ENCODE peak calls at places on chromosomes 13 and 19, in four cellular contexts. Z is IMR-90, I is H9, M is H1. N is an unnamed sample.

GRCh38 chr13:66831317-66831716 is 398.8 kb downstream of the PCDH9 start:
- DNase-seq in Z (no peak), M (no peak), I (no peak), N (no peak)

GRCh38 chr13:99654076-99654475 is 152.8 kb downstream of the TM9SF2 start:
- DNase-seq in I (no peak), M (no peak), Z (no peak), N (no peak)

GRCh38 chr19:41928221-41928683 is at the start of gene ERFL:
- DNase-seq in Z (no peak), I (no peak), M (no peak), N (no peak)

GRCh38 chr19:38263696-38264485 is 482 bp upstream of the SPINT2 start:
- DNase-seq in Z (peak; percentile 45), I (peak; percentile 97), M (no peak), N (peak; percentile 96)

GRCh38 chr13:66405908-66406802 is 824.0 kb downstream of the PCDH9 start:
- DNase-seq in I (no peak), M (no peak), Z (peak; percentile 65), N (no peak)

GRCh38 chr19:46717716-46718143 is 816 bp upstream of the PRKD2 start:
- DNase-seq in I (no peak), Z (no peak), M (peak; percentile 58), N (no peak)

GRCh38 chr19:23065306-23065705 is 51.5 kb upstream of the ZNF730 start:
- DNase-seq in M (no peak), Z (no peak), I (no peak), N (no peak)

GRCh38 chr19:41784337-41785239 is 11.8 kb upstream of the CEACAM3 start:
- DNase-seq in M (no peak), Z (no peak), I (no peak), N (no peak)

GRCh38 chr13:71912524-71912923 is 45.5 kb upstream of the DACH1 start:
- DNase-seq in Z (peak; percentile 1), M (no peak), I (no peak), N (no peak)

GRCh38 chr19:55473613-55474012 is 2.8 kb upstream of the ZNF628 start:
- DNase-seq in I (no peak), Z (no peak), M (no peak), N (peak; percentile 18)

GRCh38 chr13:48006396-48006795 is 5.3 kb upstream of the SUCLA2 start:
- DNase-seq in I (no peak), Z (no peak), M (no peak), N (no peak)

GRCh38 chr13:55652657-55653056 is 1488.1 kb upstream of the PRR20A start:
- DNase-seq in Z (no peak), I (peak; percentile 62), M (no peak), N (peak; percentile 36)

GRCh38 chr19:35262101-35262761 is 6.5 kb upstream of the USF2 start:
- DNase-seq in Z (no peak), I (peak; percentile 23), M (no peak), N (no peak)

GRCh38 chr19:752652-753517 is 2.0 kb downstream of the MISP start:
- DNase-seq in M (no peak), I (no peak), Z (peak; percentile 90), N (no peak)

GRCh38 chr19:15428956-15429824 is 10.4 kb upstream of the AKAP8L start:
- DNase-seq in I (no peak), M (no peak), Z (no peak), N (no peak)

GRCh38 chr13:24096659-24097058 is 63.9 kb upstream of the SPATA13 start:
- DNase-seq in M (no peak), Z (no peak), I (no peak), N (no peak)

GRCh38 chr13:33353210-33353609 is 67.7 kb upstream of the STARD13 start:
- DNase-seq in M (no peak), Z (no peak), I (no peak), N (no peak)

GRCh38 chr19:35991731-35992450 is 3.1 kb upstream of the SDHAF1 start:
- DNase-seq in M (no peak), Z (no peak), I (no peak), N (no peak)

GRCh38 chr19:14979498-14980255 is at the start of gene SLC1A6:
- DNase-seq in I (peak; percentile 79), Z (no peak), M (peak; percentile 79), N (peak; percentile 65)

GRCh38 chr19:17522988-17523872 is 11.8 kb downstream of the PGLS start:
- DNase-seq in I (no peak), M (no peak), Z (no peak), N (no peak)

GRCh38 chr13:65656740-65657329 is 1573.3 kb downstream of the PCDH9 start:
- DNase-seq in I (no peak), Z (peak; percentile 30), M (no peak), N (no peak)

GRCh38 chr13:101875717-101876393 is 423.4 kb downstream of the ITGBL1 start:
- DNase-seq in M (no peak), I (no peak), Z (peak; percentile 55), N (peak; percentile 36)

GRCh38 chr19:33670398-33670797 is 48.6 kb downstream of the CHST8 start:
- DNase-seq in I (no peak), M (no peak), Z (no peak), N (no peak)

GRCh38 chr19:15722956-15723355 is 4.9 kb upstream of the OR10H2 start:
- DNase-seq in Z (no peak), M (no peak), I (no peak), N (no peak)

GRCh38 chr13:94122300-94122699 is 357.2 kb downstream of the DCT start:
- DNase-seq in Z (no peak), M (no peak), I (no peak), N (no peak)

GRCh38 chr19:15672580-15673175 is at the start of gene CYP4F12:
- DNase-seq in I (no peak), Z (no peak), M (no peak), N (no peak)

GRCh38 chr13:78121459-78122348 is 203.1 kb upstream of the EDNRB start:
- DNase-seq in Z (peak; percentile 70), I (no peak), M (peak; percentile 50), N (peak; percentile 81)

GRCh38 chr13:99671746-99672145 is 170.5 kb downstream of the TM9SF2 start:
- DNase-seq in M (peak; percentile 41), I (no peak), Z (no peak), N (no peak)

GRCh38 chr19:18464646-18465045 is 26.7 kb upstream of the ISYNA1 start:
- DNase-seq in I (no peak), M (no peak), Z (peak; percentile 97), N (no peak)

GRCh38 chr13:71871180-71871754 is 4.3 kb upstream of the DACH1 start:
- DNase-seq in M (no peak), Z (no peak), I (no peak), N (no peak)

DNA sequence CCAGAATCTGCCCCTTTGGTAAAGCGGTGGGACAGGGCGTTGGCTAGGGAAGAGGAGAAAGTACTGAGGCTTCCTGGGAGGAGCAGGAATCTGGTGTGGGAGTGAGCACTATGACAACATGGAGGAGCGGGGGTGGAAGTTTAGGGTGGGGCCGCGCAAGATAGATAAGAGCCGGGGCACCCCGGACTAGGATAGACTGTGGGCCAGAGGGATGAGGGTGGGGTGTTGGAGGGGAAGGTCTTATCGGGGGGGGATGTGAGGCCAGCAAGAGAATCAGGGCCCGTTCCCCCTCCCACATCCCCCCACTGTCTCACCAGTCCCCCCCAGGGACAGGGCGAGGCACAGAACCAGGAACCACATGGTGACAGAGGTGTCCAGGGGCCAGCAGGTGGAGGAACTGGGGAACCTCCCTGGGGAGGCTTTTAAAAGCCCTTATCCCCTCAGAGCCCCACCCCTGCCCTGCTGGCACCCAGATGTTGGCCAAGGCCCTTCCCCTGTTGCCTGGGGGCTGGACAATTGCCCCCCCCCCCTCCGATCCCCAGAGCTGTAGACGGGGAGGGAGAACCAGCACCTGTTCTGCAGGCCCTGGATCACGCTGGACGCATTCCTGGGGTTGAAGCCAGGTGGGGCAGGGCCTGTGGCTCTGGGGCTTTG is at the start of gene KLK1:
- DNase-seq in I (no peak), Z (no peak), M (no peak), N (no peak)
- H3K56ac ChIP-seq in I (no peak within 1 kb of the TSS), Z (no peak within 1 kb of the TSS), M (no peak within 1 kb of the TSS), N (no peak within 1 kb of the TSS)

GRCh38 chr19:2359992-2360875 is at the start of gene TMPRSS9:
- DNase-seq in M (no peak), Z (no peak), I (no peak), N (no peak)

GRCh38 chr19:2361259-2362038 is 1.4 kb downstream of the TMPRSS9 start:
- DNase-seq in I (no peak), M (no peak), Z (no peak), N (no peak)

GRCh38 chr19:2362970-2363300 is 2.9 kb downstream of the TMPRSS9 start:
- DNase-seq in Z (no peak), M (no peak), I (no peak), N (no peak)

GRCh38 chr19:2362039-2362969 is 2.2 kb downstream of the TMPRSS9 start:
- DNase-seq in M (no peak), I (no peak), Z (no peak), N (no peak)

GRCh38 chr19:2360876-2361232 is 789 bp downstream of the TMPRSS9 start:
- DNase-seq in M (no peak), Z (no peak), I (no peak), N (no peak)
- H3K23ac ChIP-seq in M (no peak overlapping the region), Z (no peak overlapping the region), I (no peak overlapping the region), N (peak overlapping the region; percentile 6)

GRCh38 chr13:112802808-112803207 is 113.0 kb downstream of the ATP11A start:
- DNase-seq in M (no peak), I (no peak), Z (no peak), N (no peak)
- H3K56ac ChIP-seq in M (no peak overlapping the region), I (no peak overlapping the region), Z (no peak overlapping the region), N (no peak overlapping the region)

DNA sequence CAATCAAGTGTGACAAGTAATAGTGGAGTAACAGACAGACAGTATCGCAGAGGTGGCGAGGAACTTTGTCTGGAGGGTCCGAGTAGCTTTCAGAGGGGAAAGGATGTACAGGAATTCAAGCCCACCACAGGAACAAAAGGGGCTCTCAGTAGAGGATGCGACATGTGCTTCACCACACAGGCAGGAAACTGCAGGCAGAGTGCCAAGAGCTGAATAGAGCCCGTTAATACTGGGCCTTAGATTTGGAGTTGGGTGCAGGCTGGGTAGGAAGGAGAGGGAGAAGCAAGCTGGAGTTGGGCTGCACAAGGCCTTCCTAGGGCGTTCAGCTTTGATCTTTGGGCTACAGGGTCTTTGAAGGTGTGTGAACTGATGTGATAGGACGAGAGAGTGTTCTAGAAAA is 1.2 kb downstream of the CCDC70 start:
- DNase-seq in Z (no peak), I (no peak), M (no peak), N (no peak)
- H3K23ac ChIP-seq in Z (no peak overlapping the region), I (no peak overlapping the region), M (no peak overlapping the region), N (no peak overlapping the region)

DNA sequence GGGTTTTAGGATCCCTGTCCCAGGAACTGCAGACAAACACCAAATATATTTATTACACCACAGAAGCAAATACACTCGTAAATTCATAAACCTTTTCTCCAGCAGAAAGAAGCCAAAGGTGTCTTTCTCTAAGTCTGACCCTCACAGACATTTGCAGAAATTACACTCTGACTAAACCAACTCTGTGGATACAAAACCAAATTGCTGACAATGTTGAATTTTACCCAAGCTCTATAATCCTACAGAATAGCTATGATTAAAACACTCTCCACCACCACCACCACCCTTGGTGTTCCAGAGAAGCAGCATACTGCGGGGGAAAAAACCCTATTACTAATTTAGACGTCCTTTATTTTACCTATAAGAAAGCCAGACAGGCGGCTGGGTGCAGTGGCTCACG is 5.2 kb downstream of the ZNF564 start:
- DNase-seq in Z (no peak), I (no peak), M (no peak), N (no peak)
- H3K56ac ChIP-seq in Z (no peak overlapping the region), I (no peak overlapping the region), M (no peak overlapping the region), N (no peak overlapping the region)